ENCODE peak calls at places on chromosomes 5 and 9, in ten cellular contexts. E, B, A, Q, O, W, G, T, L and P are unnamed samples.

GRCh38 chr9:121819511-121820231 is 168.2 kb downstream of the DAB2IP start:
- DNase-seq in B (no peak), L (no peak), W (no peak), Q (no peak), A (no peak), T (no peak), E (no peak), O (no peak), G (no peak), P (no peak)

GRCh38 chr5:149643781-149644180 is 62.5 kb downstream of the ARHGEF37 start:
- DNase-seq in G (no peak), Q (no peak), W (no peak), O (no peak), E (no peak), B (no peak), A (no peak), L (no peak), T (no peak), P (no peak)

GRCh38 chr5:14665949-14666741 is 1.6 kb downstream of the OTULIN start:
- DNase-seq in T (peak), B (no peak), E (peak), G (no peak), A (no peak), L (no peak), Q (no peak), O (no peak), W (no peak), P (peak)

GRCh38 chr9:134658378-134658955 is 16.9 kb downstream of the COL5A1 start:
- DNase-seq in L (no peak), T (no peak), A (no peak), E (no peak), Q (no peak), W (no peak), B (no peak), O (no peak), G (no peak), P (no peak)

GRCh38 chr5:179258922-179259730 is 86.1 kb downstream of the ADAMTS2 start:
- DNase-seq in T (peak), B (no peak), E (no peak), W (no peak), O (no peak), G (peak), A (no peak), Q (no peak), L (no peak), P (no peak)

GRCh38 chr5:97979740-97980139 is 793.7 kb upstream of the RGMB start:
- DNase-seq in O (no peak), E (no peak), A (no peak), Q (no peak), G (no peak), W (no peak), T (no peak), L (no peak), B (no peak), P (no peak)

GRCh38 chr9:124274738-124275137 is 17.0 kb downstream of the NEK6 start:
- DNase-seq in W (no peak), E (no peak), A (no peak), B (no peak), O (no peak), G (no peak), Q (no peak), L (no peak), T (no peak), P (no peak)

GRCh38 chr5:148740966-148741742 is 85.3 kb upstream of the ADRB2 start:
- DNase-seq in O (no peak), Q (peak), L (no peak), B (peak), G (peak), A (peak), T (peak), W (no peak), E (peak), P (peak)

GRCh38 chr9:97919217-97919813 is 3.0 kb downstream of the TRMO start:
- DNase-seq in L (no peak), W (no peak), T (no peak), A (no peak), Q (no peak), G (no peak), O (no peak), B (no peak), E (no peak), P (no peak)

GRCh38 chr5:92237896-92238295 is 854.8 kb upstream of the ARRDC3 start:
- DNase-seq in B (no peak), W (no peak), T (no peak), A (no peak), E (no peak), O (no peak), G (no peak), L (no peak), Q (no peak), P (no peak)

GRCh38 chr5:10457682-10458574 is 16.2 kb downstream of the ROPN1L start:
- DNase-seq in W (no peak), Q (no peak), G (no peak), A (no peak), O (no peak), T (peak), L (no peak), E (no peak), B (no peak), P (no peak)

GRCh38 chr5:151191661-151192060 is 32.2 kb downstream of the CCDC69 start:
- DNase-seq in G (no peak), T (peak), Q (no peak), A (no peak), W (no peak), E (no peak), B (no peak), L (no peak), O (no peak), P (no peak)

GRCh38 chr5:135317286-135317685 is 81.7 kb downstream of the MACROH2A1 start:
- DNase-seq in O (no peak), L (no peak), E (no peak), G (no peak), W (no peak), A (no peak), Q (no peak), T (peak), B (no peak), P (no peak)

GRCh38 chr9:33418090-33418489 is 15.7 kb upstream of the AQP7 start:
- DNase-seq in B (no peak), E (no peak), G (no peak), L (no peak), A (no peak), W (no peak), O (no peak), Q (no peak), T (no peak), P (no peak)

GRCh38 chr5:138664276-138664943 is 88.8 kb upstream of the CTNNA1 start:
- DNase-seq in B (no peak), Q (no peak), A (no peak), O (no peak), G (no peak), W (no peak), L (no peak), E (no peak), T (no peak), P (no peak)

GRCh38 chr5:41871866-41872265 is 1.6 kb upstream of the OXCT1 start:
- DNase-seq in W (no peak), Q (peak), B (no peak), E (no peak), G (no peak), A (no peak), L (no peak), T (peak), O (no peak), P (no peak)

GRCh38 chr9:12719431-12719830 is 26.2 kb downstream of the TYRP1 start:
- DNase-seq in T (no peak), B (peak), A (no peak), W (no peak), Q (no peak), G (no peak), L (no peak), O (no peak), E (no peak), P (no peak)

GRCh38 chr9:74783408-74783807 is 104.3 kb downstream of the TRPM6 start:
- DNase-seq in T (no peak), A (no peak), B (no peak), O (no peak), W (no peak), Q (no peak), G (peak), L (no peak), E (no peak), P (no peak)

GRCh38 chr9:76162751-76163500 is 231.3 kb downstream of the RFK start:
- DNase-seq in W (no peak), A (no peak), O (no peak), L (no peak), G (no peak), Q (no peak), B (no peak), E (no peak), T (no peak), P (no peak)

GRCh38 chr5:39409036-39409435 is 15.7 kb downstream of the DAB2 start:
- DNase-seq in B (no peak), L (no peak), Q (no peak), G (no peak), A (no peak), O (no peak), E (no peak), W (no peak), T (no peak), P (no peak)

GRCh38 chr9:72140582-72140981 is 8.7 kb upstream of the GDA start:
- DNase-seq in O (no peak), G (no peak), W (no peak), L (no peak), A (no peak), T (no peak), B (no peak), E (no peak), Q (no peak), P (no peak)

GRCh38 chr5:65790371-65791163 is 68.6 kb downstream of the NLN start:
- DNase-seq in A (no peak), G (no peak), T (no peak), B (no peak), W (no peak), O (no peak), L (no peak), Q (no peak), E (no peak), P (no peak)

GRCh38 chr5:1201327-1202025 is at the start of gene SLC6A19:
- DNase-seq in E (no peak), W (no peak), O (no peak), L (no peak), A (no peak), Q (no peak), B (no peak), G (no peak), T (no peak), P (peak)

GRCh38 chr5:65100846-65101678 is 332.3 kb downstream of the CWC27 start:
- DNase-seq in E (no peak), A (no peak), L (no peak), T (peak), O (no peak), W (peak), G (peak), B (peak), Q (no peak), P (peak)

GRCh38 chr5:106290841-106291240 is 1379.9 kb downstream of the EFNA5 start:
- DNase-seq in O (no peak), L (no peak), A (no peak), Q (no peak), B (no peak), E (no peak), W (no peak), T (no peak), G (no peak), P (no peak)

GRCh38 chr5:150656191-150657132 is 4.6 kb upstream of the MYOZ3 start:
- DNase-seq in G (peak), L (peak), W (no peak), T (peak), O (peak), B (peak), Q (no peak), A (no peak), E (peak), P (peak)

GRCh38 chr5:179915406-179915935 is 7.8 kb upstream of the TBC1D9B start:
- DNase-seq in Q (no peak), O (no peak), A (no peak), E (no peak), G (no peak), T (no peak), L (no peak), W (no peak), B (no peak), P (no peak)

GRCh38 chr9:6630502-6631206 is 14.9 kb downstream of the GLDC start:
- DNase-seq in B (no peak), T (no peak), W (no peak), L (no peak), Q (no peak), O (no peak), A (no peak), E (no peak), G (no peak), P (no peak)

GRCh38 chr5:166430491-166431319 is 1860.7 kb upstream of the WWC1 start:
- DNase-seq in O (no peak), G (no peak), L (no peak), W (no peak), B (no peak), T (no peak), Q (no peak), E (no peak), A (no peak), P (no peak)

GRCh38 chr5:16615737-16616535 is 861 bp downstream of the RETREG1 start:
- DNase-seq in L (no peak), T (no peak), Q (no peak), B (peak), O (no peak), E (peak), G (no peak), W (no peak), A (no peak), P (no peak)